ENCODE peak calls at places on chromosome 14, in seven cellular contexts. One of them, this sample, is unnamed.

GRCh38 chr14:51922624-51923023 is 62.2 kb downstream of the GNG2 start:
- DNase-seq in IMR-90: peak; percentile 63
- DNase-seq in NCI-H2081 treated with DMSO at 0.1 percent for 48 hours: no peak
- DNase-seq in iris pigment epithelial cell: peak; percentile 42
- DNase-seq in A549: no peak
- DNase-seq in activated CD4-positive, alpha-beta T cell treated with anti-CD3 and anti-CD28 coated beads, Interleukin-2, amount 50 U/mL, for 1 hour: no peak
- DNase-seq in EL: no peak
- DNase-seq in this sample: no peak

GRCh38 chr14:103594265-103594664 is 31.5 kb downstream of the COA8 start:
- DNase-seq in IMR-90: peak; percentile 74
- DNase-seq in activated CD4-positive, alpha-beta T cell treated with anti-CD3 and anti-CD28 coated beads, Interleukin-2, amount 50 U/mL, for 1 hour: no peak
- DNase-seq in NCI-H2081 treated with DMSO at 0.1 percent for 48 hours: peak; percentile 22
- DNase-seq in iris pigment epithelial cell: peak; percentile 53
- DNase-seq in A549: no peak
- DNase-seq in EL: peak; percentile 80
- DNase-seq in this sample: peak; percentile 86

GRCh38 chr14:50064993-50065392 is 51.4 kb downstream of the VCPKMT start:
- DNase-seq in NCI-H2081 treated with DMSO at 0.1 percent for 48 hours: no peak
- DNase-seq in IMR-90: no peak
- DNase-seq in activated CD4-positive, alpha-beta T cell treated with anti-CD3 and anti-CD28 coated beads, Interleukin-2, amount 50 U/mL, for 1 hour: peak; percentile 44
- DNase-seq in A549: no peak
- DNase-seq in EL: no peak
- DNase-seq in iris pigment epithelial cell: peak; percentile 38
- DNase-seq in this sample: peak; percentile 56

GRCh38 chr14:100504372-100505078 is 82.7 kb downstream of the BEGAIN start:
- DNase-seq in iris pigment epithelial cell: peak; percentile 28
- DNase-seq in NCI-H2081 treated with DMSO at 0.1 percent for 48 hours: no peak
- DNase-seq in IMR-90: peak; percentile 28
- DNase-seq in A549: no peak
- DNase-seq in EL: peak; percentile 64
- DNase-seq in activated CD4-positive, alpha-beta T cell treated with anti-CD3 and anti-CD28 coated beads, Interleukin-2, amount 50 U/mL, for 1 hour: no peak
- DNase-seq in this sample: peak; percentile 69

GRCh38 chr14:104438166-104438887 is 141.2 kb upstream of the C14orf180 start:
- DNase-seq in NCI-H2081 treated with DMSO at 0.1 percent for 48 hours: no peak
- DNase-seq in EL: no peak
- DNase-seq in IMR-90: no peak
- DNase-seq in activated CD4-positive, alpha-beta T cell treated with anti-CD3 and anti-CD28 coated beads, Interleukin-2, amount 50 U/mL, for 1 hour: no peak
- DNase-seq in A549: no peak
- DNase-seq in iris pigment epithelial cell: no peak
- DNase-seq in this sample: no peak

GRCh38 chr14:90504643-90505042 is 107.8 kb downstream of the CALM1 start:
- DNase-seq in EL: no peak
- DNase-seq in A549: no peak
- DNase-seq in iris pigment epithelial cell: no peak
- DNase-seq in NCI-H2081 treated with DMSO at 0.1 percent for 48 hours: no peak
- DNase-seq in activated CD4-positive, alpha-beta T cell treated with anti-CD3 and anti-CD28 coated beads, Interleukin-2, amount 50 U/mL, for 1 hour: no peak
- DNase-seq in IMR-90: no peak
- DNase-seq in this sample: no peak

GRCh38 chr14:89493877-89494634 is 77.0 kb upstream of the FOXN3 start:
- DNase-seq in EL: no peak
- DNase-seq in iris pigment epithelial cell: peak; percentile 50
- DNase-seq in IMR-90: no peak
- DNase-seq in activated CD4-positive, alpha-beta T cell treated with anti-CD3 and anti-CD28 coated beads, Interleukin-2, amount 50 U/mL, for 1 hour: no peak
- DNase-seq in NCI-H2081 treated with DMSO at 0.1 percent for 48 hours: no peak
- DNase-seq in A549: no peak
- DNase-seq in this sample: no peak

GRCh38 chr14:88815980-88816379 is 8.5 kb upstream of the TTC8 start:
- DNase-seq in iris pigment epithelial cell: no peak
- DNase-seq in IMR-90: no peak
- DNase-seq in EL: no peak
- DNase-seq in activated CD4-positive, alpha-beta T cell treated with anti-CD3 and anti-CD28 coated beads, Interleukin-2, amount 50 U/mL, for 1 hour: no peak
- DNase-seq in NCI-H2081 treated with DMSO at 0.1 percent for 48 hours: no peak
- DNase-seq in A549: no peak
- DNase-seq in this sample: no peak

GRCh38 chr14:51578853-51579252 is 72.9 kb upstream of the FRMD6 start:
- DNase-seq in EL: no peak
- DNase-seq in activated CD4-positive, alpha-beta T cell treated with anti-CD3 and anti-CD28 coated beads, Interleukin-2, amount 50 U/mL, for 1 hour: no peak
- DNase-seq in NCI-H2081 treated with DMSO at 0.1 percent for 48 hours: no peak
- DNase-seq in IMR-90: no peak
- DNase-seq in iris pigment epithelial cell: no peak
- DNase-seq in A549: no peak
- DNase-seq in this sample: peak; percentile 14

GRCh38 chr14:75548544-75548943 is 26.3 kb downstream of the BATF start:
- DNase-seq in activated CD4-positive, alpha-beta T cell treated with anti-CD3 and anti-CD28 coated beads, Interleukin-2, amount 50 U/mL, for 1 hour: no peak
- DNase-seq in A549: no peak
- DNase-seq in EL: no peak
- DNase-seq in IMR-90: peak; percentile 32
- DNase-seq in iris pigment epithelial cell: peak; percentile 76
- DNase-seq in NCI-H2081 treated with DMSO at 0.1 percent for 48 hours: no peak
- DNase-seq in this sample: no peak

GRCh38 chr14:60647081-60647836 is 2.0 kb downstream of the SIX1 start:
- DNase-seq in IMR-90: peak; percentile 69
- DNase-seq in iris pigment epithelial cell: peak; percentile 78
- DNase-seq in activated CD4-positive, alpha-beta T cell treated with anti-CD3 and anti-CD28 coated beads, Interleukin-2, amount 50 U/mL, for 1 hour: no peak
- DNase-seq in A549: no peak
- DNase-seq in EL: peak; percentile 74
- DNase-seq in NCI-H2081 treated with DMSO at 0.1 percent for 48 hours: no peak
- DNase-seq in this sample: no peak

GRCh38 chr14:105207460-105207901 is 26.4 kb upstream of the NUDT14 start:
- DNase-seq in A549: no peak
- DNase-seq in NCI-H2081 treated with DMSO at 0.1 percent for 48 hours: no peak
- DNase-seq in EL: no peak
- DNase-seq in IMR-90: no peak
- DNase-seq in activated CD4-positive, alpha-beta T cell treated with anti-CD3 and anti-CD28 coated beads, Interleukin-2, amount 50 U/mL, for 1 hour: no peak
- DNase-seq in iris pigment epithelial cell: no peak
- DNase-seq in this sample: no peak

GRCh38 chr14:64444984-64445845 is 20.1 kb upstream of the AKAP5 start:
- DNase-seq in NCI-H2081 treated with DMSO at 0.1 percent for 48 hours: no peak
- DNase-seq in IMR-90: peak; percentile 77
- DNase-seq in EL: peak; percentile 85
- DNase-seq in activated CD4-positive, alpha-beta T cell treated with anti-CD3 and anti-CD28 coated beads, Interleukin-2, amount 50 U/mL, for 1 hour: peak; percentile 5
- DNase-seq in iris pigment epithelial cell: peak; percentile 94
- DNase-seq in A549: no peak
- DNase-seq in this sample: peak; percentile 84

GRCh38 chr14:23366163-23366921 is 1.4 kb upstream of the EFS start:
- DNase-seq in activated CD4-positive, alpha-beta T cell treated with anti-CD3 and anti-CD28 coated beads, Interleukin-2, amount 50 U/mL, for 1 hour: no peak
- DNase-seq in iris pigment epithelial cell: peak; percentile 67
- DNase-seq in A549: no peak
- DNase-seq in EL: peak; percentile 69
- DNase-seq in NCI-H2081 treated with DMSO at 0.1 percent for 48 hours: no peak
- DNase-seq in IMR-90: peak; percentile 72
- DNase-seq in this sample: no peak

GRCh38 chr14:24355009-24355408 is 13.0 kb upstream of the NFATC4 start:
- DNase-seq in NCI-H2081 treated with DMSO at 0.1 percent for 48 hours: no peak
- DNase-seq in A549: no peak
- DNase-seq in IMR-90: no peak
- DNase-seq in activated CD4-positive, alpha-beta T cell treated with anti-CD3 and anti-CD28 coated beads, Interleukin-2, amount 50 U/mL, for 1 hour: no peak
- DNase-seq in iris pigment epithelial cell: no peak
- DNase-seq in EL: no peak
- DNase-seq in this sample: no peak

GRCh38 chr14:104865069-104865630 is at the start of gene CEP170B:
- DNase-seq in activated CD4-positive, alpha-beta T cell treated with anti-CD3 and anti-CD28 coated beads, Interleukin-2, amount 50 U/mL, for 1 hour: peak; percentile 41
- DNase-seq in IMR-90: peak; percentile 21
- DNase-seq in iris pigment epithelial cell: peak; percentile 40
- DNase-seq in NCI-H2081 treated with DMSO at 0.1 percent for 48 hours: no peak
- DNase-seq in EL: peak; percentile 44
- DNase-seq in A549: peak; percentile 60
- DNase-seq in this sample: no peak

GRCh38 chr14:106318700-106319099 is 792.3 kb downstream of the TMEM121 start:
- DNase-seq in A549: no peak
- DNase-seq in activated CD4-positive, alpha-beta T cell treated with anti-CD3 and anti-CD28 coated beads, Interleukin-2, amount 50 U/mL, for 1 hour: peak; percentile 50
- DNase-seq in NCI-H2081 treated with DMSO at 0.1 percent for 48 hours: no peak
- DNase-seq in IMR-90: no peak
- DNase-seq in iris pigment epithelial cell: no peak
- DNase-seq in EL: no peak
- DNase-seq in this sample: no peak

GRCh38 chr14:102594514-102595175 is 2.2 kb downstream of the RCOR1 start:
- DNase-seq in IMR-90: peak; percentile 69
- DNase-seq in iris pigment epithelial cell: peak; percentile 72
- DNase-seq in A549: peak; percentile 93
- DNase-seq in activated CD4-positive, alpha-beta T cell treated with anti-CD3 and anti-CD28 coated beads, Interleukin-2, amount 50 U/mL, for 1 hour: peak; percentile 52
- DNase-seq in EL: peak; percentile 75
- DNase-seq in NCI-H2081 treated with DMSO at 0.1 percent for 48 hours: peak; percentile 31
- DNase-seq in this sample: peak; percentile 61

GRCh38 chr14:66965831-66966230 is 223.4 kb upstream of the GARIN2 start:
- DNase-seq in A549: no peak
- DNase-seq in iris pigment epithelial cell: peak; percentile 56
- DNase-seq in activated CD4-positive, alpha-beta T cell treated with anti-CD3 and anti-CD28 coated beads, Interleukin-2, amount 50 U/mL, for 1 hour: no peak
- DNase-seq in IMR-90: peak; percentile 43
- DNase-seq in EL: peak; percentile 76
- DNase-seq in NCI-H2081 treated with DMSO at 0.1 percent for 48 hours: no peak
- DNase-seq in this sample: no peak

This sample was measured in HT1080.